ENCODE peak calls at places on chromosomes 16 and 17, in six cellular contexts. Z is OCI-LY7, D is gastrocnemius medialis, A is pancreas, E is uterus, R is GM12878. G is an unnamed sample.

GRCh38 chr17:45826919-45827628 is 17.6 kb upstream of the SPPL2C start:
- DNase-seq in Z (no peak), D (no peak), A (no peak), E (no peak), R (no peak), G (no peak)

GRCh38 chr17:76273435-76273921 is 8.3 kb downstream of the UBALD2 start:
- DNase-seq in Z (no peak), D (no peak), A (peak; percentile 48), E (no peak), R (no peak), G (no peak)

GRCh38 chr16:70746040-70746707 is 54.8 kb downstream of the VAC14 start:
- DNase-seq in Z (no peak), D (no peak), A (peak; percentile 76), E (peak; percentile 93), R (no peak), G (peak; percentile 53)

GRCh38 chr17:77571141-77571540 is 387.4 kb upstream of the TNRC6C start:
- DNase-seq in Z (no peak), D (no peak), A (no peak), E (no peak), R (no peak), G (no peak)

GRCh38 chr16:27450836-27451341 is 48.9 kb downstream of the IL21R start:
- DNase-seq in Z (peak; percentile 88), D (no peak), A (no peak), E (no peak), R (peak; percentile 68), G (no peak)

GRCh38 chr16:27463741-27464662 is 62.0 kb downstream of the IL21R start:
- DNase-seq in Z (no peak), D (no peak), A (no peak), E (no peak), R (no peak), G (no peak)

GRCh38 chr17:35245196-35245486 is 2.3 kb downstream of the SLFN5 start:
- DNase-seq in Z (no peak), D (no peak), A (no peak), E (no peak), R (no peak), G (no peak)

GRCh38 chr17:12627776-12628491 is 37.8 kb upstream of the MYOCD start:
- DNase-seq in Z (no peak), D (no peak), A (no peak), E (no peak), R (no peak), G (no peak)

GRCh38 chr16:85633438-85633743 is 20.3 kb downstream of the GSE1 start:
- DNase-seq in Z (no peak), D (no peak), A (no peak), E (no peak), R (no peak), G (no peak)

GRCh38 chr16:85635545-85636140 is 22.5 kb downstream of the GSE1 start:
- DNase-seq in Z (no peak), D (no peak), A (peak; percentile 80), E (no peak), R (no peak), G (no peak)

GRCh38 chr16:85633888-85634287 is 20.8 kb downstream of the GSE1 start:
- DNase-seq in Z (no peak), D (no peak), A (no peak), E (no peak), R (no peak), G (no peak)

GRCh38 chr16:85636234-85636812 is 23.2 kb downstream of the GSE1 start:
- DNase-seq in Z (no peak), D (no peak), A (no peak), E (no peak), R (no peak), G (no peak)

GRCh38 chr16:85634747-85635544 is 21.8 kb downstream of the GSE1 start:
- DNase-seq in Z (no peak), D (no peak), A (peak; percentile 51), E (no peak), R (no peak), G (no peak)
- TF ChIP-seq CTCF in Z (peak; percentile 66), D (peak; percentile 14), A (no peak), E (no peak), R (no peak), G (no peak)

DNA sequence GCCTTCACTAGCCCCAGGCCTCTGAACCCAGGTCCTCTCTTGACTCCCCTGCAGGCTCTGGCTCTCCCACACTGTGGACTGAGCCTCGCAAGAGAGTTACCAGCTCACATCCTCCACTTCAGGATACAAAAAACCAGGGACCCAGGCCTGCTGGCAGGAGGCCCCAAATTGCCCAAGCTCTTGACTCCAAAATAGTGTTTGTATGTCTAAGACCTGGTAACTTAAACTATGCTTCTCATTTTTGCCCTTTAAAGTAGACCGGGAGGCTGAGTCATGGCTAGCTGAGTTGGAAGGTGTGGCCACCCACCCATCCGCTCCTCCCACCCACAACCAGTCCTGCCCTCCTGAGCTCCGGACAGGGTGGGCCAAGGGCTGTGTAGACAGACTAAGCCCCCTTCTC is 250.0 kb downstream of the SOX9 start:
- DNase-seq in Z (no peak), D (no peak), A (no peak), E (no peak), R (no peak), G (no peak)
- H3K27ac ChIP-seq in Z (no peak overlapping the region), D (no peak overlapping the region), A (no peak overlapping the region), E (no peak overlapping the region), R (no peak overlapping the region), G (no peak overlapping the region)

GRCh38 chr17:28426081-28426519 is 20.1 kb upstream of the SLC46A1 start:
- DNase-seq in Z (no peak), D (no peak), A (no peak), E (no peak), R (no peak), G (no peak)
- TF ChIP-seq CTCF in Z (peak; percentile 49), D (no peak), A (no peak), E (no peak), R (peak; percentile 38), G (no peak)

GRCh38 chr16:81491522-81492188 is 47.0 kb downstream of the CMIP start:
- DNase-seq in Z (no peak), D (no peak), A (no peak), E (no peak), R (no peak), G (no peak)
- H3K27ac ChIP-seq in Z (no peak overlapping the region), D (peak overlapping the region; percentile 65), A (no peak overlapping the region), E (no peak overlapping the region), R (no peak overlapping the region), G (peak overlapping the region; percentile 57)

DNA sequence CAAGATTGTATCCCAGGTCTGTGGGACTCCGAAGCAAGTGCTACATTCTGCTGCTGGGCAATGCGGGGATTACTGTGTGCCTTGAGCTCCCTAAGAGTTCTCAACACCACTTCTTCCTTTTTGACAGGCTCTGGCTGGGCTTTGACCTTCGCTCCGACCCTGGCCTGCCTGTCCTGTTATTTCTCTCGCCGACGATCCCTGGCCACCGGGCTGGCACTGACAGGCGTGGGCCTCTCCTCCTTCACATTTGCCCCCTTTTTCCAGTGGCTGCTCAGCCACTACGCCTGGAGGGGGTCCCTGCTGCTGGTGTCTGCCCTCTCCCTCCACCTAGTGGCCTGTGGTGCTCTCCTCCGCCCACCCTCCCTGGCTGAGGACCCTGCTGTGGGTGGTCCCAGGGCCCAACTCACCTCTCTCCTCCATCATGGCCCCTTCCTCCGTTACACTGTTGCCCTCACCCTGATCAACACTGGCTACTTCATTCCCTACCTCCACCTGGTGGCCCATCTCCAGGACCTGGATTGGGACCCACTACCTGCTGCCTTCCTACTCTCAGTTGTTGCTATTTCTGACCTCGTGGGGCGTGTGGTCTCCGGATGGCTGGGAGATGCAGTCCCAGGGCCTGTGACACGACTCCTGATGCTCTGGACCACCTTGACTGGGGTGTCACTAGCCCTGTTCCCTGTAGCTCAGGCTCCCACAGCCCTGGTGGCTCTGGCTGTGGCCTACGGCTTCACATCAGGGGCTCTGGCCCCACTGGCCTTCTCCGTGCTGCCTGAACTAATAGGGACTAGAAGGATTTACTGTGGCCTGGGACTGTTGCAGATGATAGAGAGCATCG is 2.4 kb downstream of the SLC16A13 start:
- DNase-seq in Z (no peak), D (no peak), A (no peak), E (no peak), R (no peak), G (no peak)
- TF ChIP-seq CTCF in Z (peak; percentile 26), D (no peak), A (no peak), E (no peak), R (peak; percentile 4), G (no peak)

GRCh38 chr16:67397451-67397801 is 4.1 kb upstream of the TPPP3 start:
- DNase-seq in Z (no peak), D (no peak), A (no peak), E (no peak), R (no peak), G (no peak)
- H3K27ac ChIP-seq in Z (no peak overlapping the region), D (peak overlapping the region; percentile 72), A (peak overlapping the region; percentile 89), E (peak overlapping the region; percentile 57), R (no peak overlapping the region), G (no peak overlapping the region)

GRCh38 chr16:86818701-86819522 is 240.6 kb downstream of the FOXL1 start:
- DNase-seq in Z (no peak), D (no peak), A (no peak), E (no peak), R (no peak), G (no peak)
- TF ChIP-seq CTCF in Z (no peak), D (no peak), A (no peak), E (no peak), R (no peak), G (no peak)

GRCh38 chr17:1617620-1618174 is 10.9 kb downstream of the SLC43A2 start:
- DNase-seq in Z (no peak), D (no peak), A (no peak), E (peak; percentile 40), R (no peak), G (no peak)
- H3K27ac ChIP-seq in Z (no peak overlapping the region), D (peak overlapping the region; percentile 53), A (no peak overlapping the region), E (no peak overlapping the region), R (no peak overlapping the region), G (no peak overlapping the region)